ENCODE peak calls at places on chromosomes 16 and 17, in five cellular contexts. S is Panc1, W is Calu3, K is activated B cell treated with CpG ODN at 0.5 μM for 24 hours, P is A549. U is an unnamed sample.

GRCh38 chr16:14181371-14182050 is 110.4 kb downstream of the MRTFB start:
- DNase-seq in S (no peak), K (no peak), W (no peak), P (peak), U (no peak)

GRCh38 chr16:70788668-70789161 is 12.2 kb downstream of the VAC14 start:
- DNase-seq in W (no peak), S (no peak), K (no peak), P (no peak), U (no peak)

GRCh38 chr16:86580063-86580797 is 1.9 kb downstream of the FOXL1 start:
- DNase-seq in P (no peak), W (no peak), K (no peak), S (no peak), U (no peak)

GRCh38 chr16:23557779-23558330 is 328 bp downstream of the UBFD1 start:
- DNase-seq in P (no peak), S (no peak), K (no peak), W (peak), U (peak)

GRCh38 chr16:88599092-88599733 is 29.0 kb downstream of the ZC3H18 start:
- DNase-seq in K (no peak), S (no peak), W (no peak), P (no peak), U (no peak)

GRCh38 chr16:85302018-85302847 is 190.0 kb upstream of the CIBAR2 start:
- DNase-seq in P (no peak), W (no peak), K (no peak), S (no peak), U (no peak)

GRCh38 chr17:36496018-36496789 is 9.7 kb downstream of the ZNHIT3 start:
- DNase-seq in W (no peak), P (no peak), S (no peak), K (no peak), U (no peak)

GRCh38 chr16:14056970-14057369 is 14.1 kb upstream of the MRTFB start:
- DNase-seq in K (no peak), S (no peak), W (no peak), P (no peak), U (no peak)

GRCh38 chr16:1863681-1864460 is 8.1 kb downstream of the MEIOB start:
- DNase-seq in P (no peak), W (no peak), K (no peak), S (no peak), U (no peak)

GRCh38 chr17:58991718-58992331 is 114.9 kb downstream of the TRIM37 start:
- DNase-seq in P (no peak), K (no peak), S (no peak), W (peak), U (no peak)

GRCh38 chr16:67442581-67443255 is 11.8 kb downstream of the HSD11B2 start:
- DNase-seq in P (no peak), K (no peak), S (no peak), W (no peak), U (no peak)

GRCh38 chr17:4861052-4861451 is 27.9 kb downstream of the MINK1 start:
- DNase-seq in P (no peak), W (no peak), K (no peak), S (no peak), U (no peak)

GRCh38 chr16:57391308-57391699 is 13.3 kb upstream of the CCL17 start:
- DNase-seq in K (no peak), P (no peak), S (no peak), W (no peak), U (no peak)

GRCh38 chr16:4214215-4214621 is 27.7 kb downstream of the SRL start:
- DNase-seq in K (no peak), S (no peak), W (peak), P (peak), U (no peak)

GRCh38 chr17:21370430-21370829 is 5.7 kb upstream of the KCNJ12 start:
- DNase-seq in W (no peak), S (no peak), P (no peak), K (no peak), U (no peak)

GRCh38 chr17:863880-864279 is 81.7 kb downstream of the MRM3 start:
- DNase-seq in P (no peak), S (no peak), K (no peak), W (no peak), U (no peak)

GRCh38 chr17:83109793-83110645 is 30.6 kb downstream of the METRNL start:
- DNase-seq in P (peak), S (peak), K (no peak), W (peak), U (no peak)

GRCh38 chr17:54780238-54780637 is 120.4 kb upstream of the TOM1L1 start:
- DNase-seq in W (no peak), P (no peak), S (no peak), K (no peak), U (no peak)

GRCh38 chr16:49510676-49511305 is 137.2 kb downstream of the C16orf78 start:
- DNase-seq in S (no peak), P (no peak), K (no peak), W (no peak), U (no peak)

GRCh38 chr16:51762081-51762995 is 611.3 kb upstream of the SALL1 start:
- DNase-seq in K (peak), S (peak), W (peak), P (peak), U (peak)

GRCh38 chr17:45050680-45051059 is 762 bp downstream of the DCAKD start:
- DNase-seq in P (peak), S (no peak), K (no peak), W (peak), U (no peak)

GRCh38 chr16:3183445-3184139 is 4.4 kb upstream of the OR1F1 start:
- DNase-seq in K (no peak), P (no peak), W (no peak), S (no peak), U (no peak)

GRCh38 chr16:23081675-23082119 is 67.6 kb downstream of the USP31 start:
- DNase-seq in S (no peak), W (no peak), P (peak), K (no peak), U (no peak)

GRCh38 chr16:56603589-56603988 is 4.8 kb upstream of the MT2A start:
- DNase-seq in P (peak), K (no peak), S (no peak), W (peak), U (no peak)

GRCh38 chr16:31417916-31418315 is 10.2 kb downstream of the COX6A2 start:
- DNase-seq in S (no peak), K (no peak), W (no peak), P (no peak), U (no peak)

GRCh38 chr17:37844158-37844976 is 79.8 kb upstream of the TBC1D3K start:
- DNase-seq in W (peak), K (peak), P (peak), S (no peak), U (no peak)

GRCh38 chr17:27960183-27960589 is 67.0 kb upstream of the LYRM9 start:
- DNase-seq in P (no peak), K (no peak), W (no peak), S (no peak), U (no peak)

GRCh38 chr17:9676742-9677387 is 31.5 kb downstream of the USP43 start:
- DNase-seq in K (no peak), S (peak), W (peak), P (peak), U (no peak)

GRCh38 chr16:84090212-84090611 is 26.5 kb downstream of the MBTPS1 start:
- DNase-seq in P (no peak), K (no peak), S (no peak), W (no peak), U (no peak)

GRCh38 chr16:87437911-87438610 is 45.9 kb downstream of the MAP1LC3B start:
- DNase-seq in S (no peak), P (no peak), W (no peak), K (no peak), U (no peak)

GRCh38 chr16:22161999-22162657 is at the start of gene SDR42E2:
- DNase-seq in K (no peak), W (peak), S (no peak), P (peak), U (no peak)

GRCh38 chr17:8953152-8953885 is 12.2 kb downstream of the PIK3R5 start:
- DNase-seq in K (no peak), W (no peak), S (no peak), P (no peak), U (peak)

GRCh38 chr17:19771971-19772630 is 24.0 kb upstream of the ALDH3A1 start:
- DNase-seq in W (no peak), P (no peak), S (no peak), K (no peak), U (no peak)

GRCh38 chr16:50634947-50635346 is 46.2 kb downstream of the SNX20 start:
- DNase-seq in S (no peak), K (no peak), W (no peak), P (no peak), U (no peak)
- TF ChIP-seq CTCF in S (no peak), K (no peak), W (no peak), P (no peak), U (no peak)

GRCh38 chr16:352547-353403 is at the start of gene AXIN1:
- DNase-seq in W (peak), S (peak), P (peak), K (peak), U (peak)
- TF ChIP-seq CTCF in W (peak), S (peak), P (peak), K (no peak), U (peak)

GRCh38 chr17:57004944-57005579 is 27.1 kb downstream of the SCPEP1 start:
- DNase-seq in K (no peak), W (peak), P (peak), S (no peak), U (no peak)
- TF ChIP-seq CTCF in K (no peak), W (no peak), P (peak), S (peak), U (peak)

GRCh38 chr16:81140930-81141780 is 45.0 kb upstream of the GCSH start:
- DNase-seq in P (no peak), S (no peak), W (peak), K (no peak), U (no peak)
- TF ChIP-seq CTCF in P (peak), S (peak), W (peak), K (no peak), U (peak)

DNA sequence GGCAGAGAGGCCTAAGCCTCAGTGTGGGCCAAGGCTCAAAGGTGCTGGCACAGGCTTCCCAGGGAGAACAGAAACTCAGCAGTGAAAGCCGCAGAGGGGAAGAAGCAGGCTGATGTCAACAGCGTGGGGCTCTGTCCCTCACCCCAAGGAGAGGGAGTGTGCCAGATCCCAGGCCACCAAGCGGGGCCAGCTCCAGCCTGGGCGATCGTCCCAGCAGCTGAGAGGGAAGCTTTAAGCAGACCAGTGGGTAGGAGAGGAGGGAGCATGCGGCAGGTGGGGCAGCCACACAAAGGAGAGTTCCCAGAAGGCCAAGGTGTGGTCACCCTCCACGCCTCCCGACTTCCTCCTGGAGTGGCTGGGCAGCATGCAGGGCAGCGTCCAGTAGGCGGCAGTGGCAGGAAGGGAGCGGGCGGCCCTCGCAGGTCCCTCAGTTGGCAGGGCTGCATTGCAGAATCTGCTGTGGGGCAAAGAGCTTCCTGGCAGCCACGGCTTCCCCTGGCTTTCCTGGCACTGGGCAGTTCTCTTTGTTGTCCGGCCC is 6.0 kb downstream of the SYNGR2 start:
- DNase-seq in K (no peak), S (no peak), P (no peak), W (peak), U (no peak)
- TF ChIP-seq CTCF in K (no peak), S (no peak), P (no peak), W (peak), U (no peak)

GRCh38 chr16:82169861-82170845 is at the start of gene MPHOSPH6:
- DNase-seq in K (peak), S (no peak), P (peak), W (peak), U (peak)
- TF ChIP-seq CTCF in K (no peak), S (no peak), P (no peak), W (no peak), U (peak)

GRCh38 chr16:68446941-68447675 is 1.2 kb downstream of the SMPD3 start:
- DNase-seq in W (no peak), K (no peak), S (no peak), P (no peak), U (no peak)

GRCh38 chr16:68447721-68448359 is 468 bp downstream of the SMPD3 start:
- DNase-seq in S (no peak), K (no peak), P (no peak), W (no peak), U (no peak)

GRCh38 chr16:68444058-68444657 is 4.2 kb downstream of the SMPD3 start:
- DNase-seq in S (no peak), P (no peak), K (no peak), W (peak), U (no peak)

GRCh38 chr16:68448360-68448970 is at the start of gene SMPD3:
- DNase-seq in S (peak), W (peak), K (peak), P (peak), U (peak)

DNA sequence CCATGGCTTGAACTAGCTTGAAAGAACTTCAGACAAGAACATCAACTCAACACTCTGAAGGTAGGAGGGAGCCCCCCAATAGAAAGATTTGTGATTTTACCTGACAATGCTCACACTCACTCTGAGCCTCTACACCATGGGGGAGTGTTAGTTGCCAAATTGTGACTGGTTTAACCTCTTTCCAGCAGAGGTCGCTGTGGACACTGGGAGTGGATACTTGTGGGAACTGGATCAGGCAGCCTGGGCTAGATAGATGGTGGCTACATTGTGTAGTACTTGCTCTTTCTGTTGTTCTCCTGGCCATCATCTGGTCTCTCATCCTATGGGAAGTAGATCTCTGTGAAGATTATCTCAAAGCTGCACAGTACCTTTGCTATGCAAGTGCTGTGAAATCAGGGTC is 2.9 kb downstream of the SMPD3 start:
- DNase-seq in P (peak), K (no peak), S (peak), W (peak), U (no peak)
- TF ChIP-seq CTCF in P (peak), K (no peak), S (peak), W (peak), U (peak)

GRCh38 chr17:81906476-81907218 is 4.6 kb downstream of the PCYT2 start:
- DNase-seq in S (no peak), P (no peak), W (no peak), K (no peak), U (no peak)

GRCh38 chr17:81908793-81909192 is 2.4 kb downstream of the PCYT2 start:
- DNase-seq in P (no peak), W (no peak), S (no peak), K (no peak), U (no peak)

GRCh38 chr17:81905993-81906392 is 4.0 kb downstream of the NPB start:
- DNase-seq in K (no peak), S (no peak), P (no peak), W (no peak), U (no peak)

GRCh38 chr17:81909231-81909630 is 2.0 kb downstream of the PCYT2 start:
- DNase-seq in K (no peak), S (no peak), P (no peak), W (no peak), U (no peak)

DNA sequence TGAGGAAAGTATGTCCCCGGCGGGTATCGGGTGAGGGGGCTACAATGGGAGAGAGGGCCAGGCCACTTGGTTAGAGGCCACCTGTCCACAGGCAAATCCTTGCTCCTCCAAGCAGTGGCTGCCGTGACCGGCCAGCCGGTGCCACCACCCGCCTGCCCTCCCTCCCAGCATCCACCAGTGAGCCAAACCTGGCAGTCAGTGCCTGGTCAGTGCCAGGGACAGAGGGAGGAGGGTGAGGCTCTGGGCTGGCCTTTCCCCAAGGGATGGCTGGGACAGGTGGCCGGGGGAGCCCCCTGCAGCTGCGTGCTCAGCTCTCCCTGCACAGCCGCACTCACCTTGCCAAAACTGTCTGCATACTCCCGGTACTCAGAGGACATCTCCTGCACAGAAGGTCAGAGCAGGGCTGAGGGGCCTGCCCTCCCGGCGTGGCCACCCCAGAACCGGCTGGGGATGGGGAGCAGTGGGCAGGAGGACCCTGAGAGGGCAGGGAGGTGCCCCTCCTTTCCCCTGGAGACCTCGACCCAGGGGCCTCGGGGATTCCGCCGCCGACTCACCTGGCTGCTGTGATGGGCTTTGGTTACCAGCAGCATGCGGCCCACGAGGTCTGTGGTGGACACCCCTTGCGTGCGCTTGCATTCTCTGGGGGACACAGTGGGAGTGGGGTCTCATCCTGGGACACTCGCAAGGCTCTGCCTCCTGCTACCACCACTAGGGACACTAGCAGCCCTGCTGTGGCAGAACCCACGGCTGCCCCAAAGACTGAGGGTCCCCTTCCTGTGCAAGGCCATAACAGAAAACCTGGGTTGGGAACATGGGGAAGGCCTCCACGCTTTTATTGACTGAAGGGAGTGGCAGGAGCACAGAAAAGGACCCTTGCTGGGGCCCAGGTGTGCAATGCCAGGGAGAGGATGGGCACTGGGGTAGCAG is 3.7 kb downstream of the PCYT2 start:
- DNase-seq in P (no peak), S (no peak), K (no peak), W (no peak), U (no peak)
- TF ChIP-seq CTCF in P (no peak), S (no peak), K (no peak), W (no peak), U (peak)

DNA sequence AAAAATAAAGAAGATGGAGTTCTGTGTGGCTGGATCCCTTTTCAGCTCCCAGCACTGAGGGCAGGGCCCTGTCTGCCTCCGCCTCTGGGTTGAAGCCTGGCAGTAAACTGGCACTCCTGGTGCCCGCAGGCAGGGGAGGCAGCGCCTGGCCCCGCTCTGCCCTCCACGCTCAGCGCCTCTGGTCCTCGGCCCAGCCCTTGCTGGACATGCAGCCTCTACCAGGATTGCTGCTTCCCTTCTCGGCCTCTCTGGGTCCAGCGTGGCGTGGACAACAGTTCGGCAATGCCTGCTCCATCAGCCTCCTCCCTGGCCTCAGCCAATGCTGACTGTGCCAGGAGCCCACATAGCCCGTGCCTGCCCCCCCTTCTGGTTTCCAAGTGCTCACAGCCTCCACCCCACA is 84.4 kb upstream of the CHMP6 start:
- DNase-seq in P (no peak), W (no peak), K (no peak), S (no peak), U (no peak)
- TF ChIP-seq CTCF in P (no peak), W (no peak), K (no peak), S (no peak), U (no peak)

DNA sequence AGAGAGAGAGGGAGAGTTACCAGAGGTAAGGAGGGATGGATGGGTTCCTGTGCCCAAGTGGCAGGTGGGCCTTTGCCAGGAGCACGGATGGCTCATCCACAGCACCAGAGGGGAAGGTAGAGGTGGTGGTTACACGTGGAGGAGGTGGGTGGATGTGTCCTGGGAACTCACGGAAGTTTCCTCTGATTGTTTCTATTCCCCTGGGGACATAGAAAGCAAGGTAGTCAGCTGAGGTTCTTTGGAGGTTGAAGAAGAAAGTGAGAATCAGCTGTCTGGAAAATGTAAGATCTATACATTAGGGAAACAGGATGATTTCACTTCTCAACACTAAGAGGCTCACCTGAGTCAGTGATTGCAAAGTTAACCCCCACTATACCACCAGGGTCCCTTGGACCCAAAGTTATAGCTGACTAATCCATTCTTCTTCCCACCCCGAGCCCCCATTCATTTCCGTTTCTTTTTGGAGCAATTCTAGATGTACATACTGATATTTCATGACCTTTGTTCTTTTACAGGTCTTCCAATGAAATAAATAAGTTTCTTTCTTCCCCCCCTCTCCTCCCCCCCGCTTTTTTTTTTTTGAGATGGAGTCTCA is 27.5 kb upstream of the ARL4D start:
- DNase-seq in S (no peak), K (no peak), W (no peak), P (no peak), U (no peak)
- TF ChIP-seq CTCF in S (no peak), K (no peak), W (no peak), P (no peak), U (no peak)